ENCODE peak calls at places on chromosome 10, in five cellular contexts. E, F, O, X and T are unnamed samples.

GRCh38 chr10:110387983-110388681 is 83.4 kb upstream of the SMNDC1 start:
- DNase-seq in E (no peak), F (no peak), O (no peak), X (no peak), T (no peak)

GRCh38 chr10:127974911-127975310 is 68.0 kb downstream of the PTPRE start:
- DNase-seq in E (no peak), F (no peak), O (no peak), X (no peak), T (no peak)

GRCh38 chr10:50471583-50471975 is 152.2 kb downstream of the SGMS1 start:
- DNase-seq in E (no peak), F (no peak), O (no peak), X (no peak), T (no peak)

GRCh38 chr10:28737096-28737495 is 59.8 kb downstream of the BAMBI start:
- DNase-seq in E (no peak), F (no peak), O (no peak), X (no peak), T (no peak)

GRCh38 chr10:108465871-108466641 is 1301.5 kb upstream of the SORCS1 start:
- DNase-seq in E (peak), F (no peak), O (no peak), X (no peak), T (peak)

GRCh38 chr10:24617771-24618396 is 105.8 kb downstream of the ARHGAP21 start:
- DNase-seq in E (peak), F (no peak), O (no peak), X (peak), T (peak)

GRCh38 chr10:28783089-28783488 is 105.8 kb downstream of the BAMBI start:
- DNase-seq in E (no peak), F (no peak), O (no peak), X (no peak), T (no peak)

GRCh38 chr10:46077616-46078268 is 31.7 kb upstream of the MSMB start:
- DNase-seq in E (no peak), F (no peak), O (no peak), X (no peak), T (no peak)

GRCh38 chr10:91610919-91611318 is 22.0 kb downstream of the PPP1R3C start:
- DNase-seq in E (no peak), F (no peak), O (no peak), X (no peak), T (no peak)

DNA sequence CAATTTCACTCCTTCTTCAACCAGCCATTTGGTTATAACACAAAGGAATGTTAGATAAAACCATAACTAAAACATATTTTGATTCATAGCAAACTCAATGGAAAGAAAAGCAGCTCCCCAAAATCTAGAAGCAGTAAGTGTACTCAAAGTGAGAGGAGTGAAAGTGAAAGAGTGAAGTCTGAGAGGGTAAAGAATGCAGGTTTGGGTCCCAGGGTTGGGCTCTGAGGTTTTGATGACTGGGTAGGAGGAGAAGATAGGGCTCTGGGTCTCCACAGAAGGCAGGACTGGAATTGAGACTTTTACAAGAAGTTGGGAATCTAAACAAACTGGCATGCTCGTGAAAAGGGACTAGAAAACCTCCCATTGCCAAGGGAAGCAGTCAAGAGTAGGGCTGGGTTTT is 85.4 kb upstream of the RSU1 start:
- DNase-seq in E (no peak), F (no peak), O (no peak), X (no peak), T (no peak)
- H3K4me3 ChIP-seq in E (no peak), F (no peak), O (no peak), X (no peak), T (no peak)

GRCh38 chr10:47401874-47402645 is 18.0 kb upstream of the ZNF488 start:
- DNase-seq in E (no peak), F (no peak), O (peak), X (no peak), T (no peak)

GRCh38 chr10:47402681-47403301 is 18.7 kb upstream of the ZNF488 start:
- DNase-seq in E (peak), F (peak), O (peak), X (no peak), T (peak)

GRCh38 chr10:47404937-47405336 is 20.8 kb upstream of the ZNF488 start:
- DNase-seq in E (no peak), F (no peak), O (no peak), X (no peak), T (no peak)

GRCh38 chr10:47404446-47404845 is 20.4 kb upstream of the ZNF488 start:
- DNase-seq in E (no peak), F (no peak), O (no peak), X (no peak), T (peak)

GRCh38 chr10:47403401-47404318 is 19.6 kb upstream of the ZNF488 start:
- DNase-seq in E (peak), F (no peak), O (peak), X (no peak), T (no peak)
- TF ChIP-seq CTCF in E (peak), F (no peak), O (no peak), X (no peak), T (no peak)

DNA sequence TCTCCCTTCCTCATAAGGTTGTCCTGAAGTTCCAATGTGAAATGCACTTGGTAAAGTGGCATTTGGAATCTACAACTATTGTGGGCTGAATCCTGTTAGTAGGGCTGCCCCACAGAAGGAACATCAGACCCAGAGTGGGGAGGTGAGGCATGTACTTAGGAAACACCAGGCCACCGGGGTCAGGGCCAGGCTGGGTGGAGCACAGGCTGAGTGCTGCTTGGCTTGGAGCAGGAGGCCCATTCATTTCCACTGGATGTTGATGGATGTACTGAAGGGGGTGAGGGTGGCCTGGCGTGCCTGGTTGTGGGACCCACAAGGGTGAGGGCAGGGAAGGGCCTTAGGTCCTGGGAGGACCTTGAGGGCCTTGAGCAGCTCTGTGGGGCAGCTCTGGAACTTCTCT is 30.8 kb downstream of the PALD1 start:
- DNase-seq in E (no peak), F (no peak), O (peak), X (no peak), T (no peak)
- H3K4me3 ChIP-seq in E (no peak), F (no peak), O (no peak), X (no peak), T (no peak)

GRCh38 chr10:122276611-122277205 is 5.6 kb downstream of the BTBD16 start:
- DNase-seq in E (peak), F (no peak), O (no peak), X (no peak), T (peak)
- TF ChIP-seq CTCF in E (no peak), F (peak), O (no peak), X (no peak), T (no peak)

DNA sequence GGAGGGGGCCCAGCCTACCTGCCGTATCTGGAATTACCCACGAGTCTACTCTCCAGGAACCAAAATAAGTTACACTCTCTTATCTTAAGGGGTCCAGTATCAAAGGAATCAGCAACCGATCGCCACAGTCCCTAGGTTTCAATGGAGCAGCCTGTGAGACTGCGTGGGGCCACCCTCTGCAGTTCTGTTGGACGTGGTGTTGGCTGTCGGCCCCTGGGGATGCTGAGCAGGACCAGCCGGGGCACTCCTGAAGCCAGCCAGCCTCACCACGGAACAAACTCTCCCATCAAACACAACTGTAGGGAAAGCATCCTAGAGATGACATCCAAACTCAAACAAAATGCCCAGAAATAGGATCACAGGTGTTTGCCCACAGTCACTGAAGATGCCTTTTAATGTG is 25.5 kb upstream of the ABLIM1 start:
- DNase-seq in E (no peak), F (no peak), O (no peak), X (no peak), T (no peak)
- H3K4me3 ChIP-seq in E (no peak), F (no peak), O (peak), X (peak), T (peak)

DNA sequence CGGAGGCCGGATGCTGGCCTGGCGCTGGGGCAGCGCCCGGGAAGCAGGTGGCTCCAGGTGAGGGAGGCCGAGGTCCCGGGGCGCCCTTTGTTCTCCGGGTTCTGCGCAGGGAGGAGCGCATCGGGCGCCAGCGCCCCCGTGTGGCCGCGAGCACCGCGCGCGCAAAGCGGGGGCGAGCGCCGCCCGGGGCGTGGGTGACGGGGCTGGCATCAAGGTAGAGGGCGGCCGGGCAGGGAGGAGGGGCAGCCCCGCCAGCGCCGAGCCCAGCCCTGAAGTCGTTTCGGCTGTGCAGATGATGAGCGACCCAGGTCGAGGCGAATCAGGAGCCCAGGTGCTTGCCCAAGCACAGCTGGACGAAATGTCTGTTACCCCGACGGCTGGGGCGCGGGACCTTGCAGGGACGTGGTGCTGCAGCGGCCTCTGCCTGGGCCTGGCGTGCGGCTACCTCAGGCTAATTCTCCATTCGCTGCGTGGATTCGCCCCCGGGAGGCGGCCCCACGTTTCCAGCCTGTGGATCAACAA is 10.5 kb upstream of the FGFR2 start:
- DNase-seq in E (no peak), F (no peak), O (no peak), X (no peak), T (peak)
- TF ChIP-seq CTCF in E (peak), F (peak), O (peak), X (no peak), T (peak)

GRCh38 chr10:29845166-29845565 is 210.4 kb upstream of the SVIL start:
- DNase-seq in E (no peak), F (no peak), O (no peak), X (no peak), T (no peak)
- H3K4me3 ChIP-seq in E (no peak), F (no peak), O (no peak), X (no peak), T (no peak)

GRCh38 chr10:73850863-73851461 is 23.4 kb downstream of the CAMK2G start:
- DNase-seq in E (peak), F (no peak), O (no peak), X (no peak), T (no peak)

GRCh38 chr10:73853196-73853595 is 21.2 kb downstream of the CAMK2G start:
- DNase-seq in E (no peak), F (no peak), O (no peak), X (no peak), T (no peak)

GRCh38 chr10:73850205-73850604 is 24.1 kb downstream of the CAMK2G start:
- DNase-seq in E (no peak), F (no peak), O (no peak), X (no peak), T (no peak)

GRCh38 chr10:73847031-73847430 is 27.3 kb downstream of the CAMK2G start:
- DNase-seq in E (no peak), F (no peak), O (no peak), X (no peak), T (no peak)

GRCh38 chr10:73848821-73849489 is 25.4 kb downstream of the CAMK2G start:
- DNase-seq in E (peak), F (peak), O (peak), X (peak), T (peak)
- TF ChIP-seq CTCF in E (peak), F (peak), O (peak), X (peak), T (peak)

GRCh38 chr10:96747734-96748550 is 27.6 kb upstream of the PIK3AP1 start:
- DNase-seq in E (no peak), F (no peak), O (no peak), X (peak), T (no peak)
- H3K4me3 ChIP-seq in E (no peak), F (no peak), O (no peak), X (no peak), T (no peak)